ENCODE peak calls at places on chromosomes 12 and 14, in five cellular contexts. Y is fibroblast of pulmonary artery, Q is neural crest cell, R is type B pancreatic cell, M is kidney. K is an unnamed sample.

GRCh38 chr12:114918535-114919233 is 234.7 kb upstream of the TBX3 start:
- DNase-seq in Y (peak; percentile 35), R (no peak), Q (no peak), M (no peak), K (no peak)

GRCh38 chr12:112322882-112323547 is 59.2 kb downstream of the HECTD4 start:
- DNase-seq in Q (no peak), M (no peak), R (no peak), Y (no peak), K (no peak)

GRCh38 chr12:62722971-62723680 is 211.8 kb downstream of the PPM1H start:
- DNase-seq in R (no peak), M (no peak), Q (no peak), Y (no peak), K (no peak)

GRCh38 chr12:46388427-46388992 is 15.9 kb upstream of the SLC38A2 start:
- DNase-seq in R (no peak), M (no peak), Y (peak; percentile 57), Q (no peak), K (no peak)

GRCh38 chr14:99035712-99036593 is 236.0 kb downstream of the BCL11B start:
- DNase-seq in Y (peak; percentile 79), R (no peak), Q (no peak), M (peak; percentile 95), K (peak; percentile 40)

GRCh38 chr12:57909611-57910010 is 31.8 kb upstream of the ATP23 start:
- DNase-seq in Q (no peak), Y (no peak), M (no peak), R (no peak), K (no peak)

GRCh38 chr14:54730156-54730961 is 163.4 kb downstream of the SAMD4A start:
- DNase-seq in M (no peak), R (no peak), Y (peak; percentile 50), Q (no peak), K (no peak)

GRCh38 chr12:94596596-94596995 is 53.8 kb downstream of the TMCC3 start:
- DNase-seq in Y (no peak), R (no peak), M (no peak), Q (no peak), K (no peak)

GRCh38 chr14:89004195-89004594 is 179.7 kb downstream of the TTC8 start:
- DNase-seq in Y (peak; percentile 45), Q (no peak), R (no peak), M (no peak), K (no peak)

GRCh38 chr14:79513446-79513845 is 697.9 kb downstream of the DIO2 start:
- DNase-seq in Q (no peak), M (no peak), Y (no peak), R (no peak), K (no peak)

GRCh38 chr12:24039113-24039525 is 89.6 kb upstream of the SOX5 start:
- DNase-seq in M (no peak), Y (peak; percentile 95), Q (no peak), R (no peak), K (no peak)

GRCh38 chr12:105724651-105725050 is 394.2 kb downstream of the C12orf75 start:
- DNase-seq in Y (peak; percentile 17), R (no peak), Q (no peak), M (no peak), K (no peak)

GRCh38 chr14:100867631-100868315 is 35.7 kb downstream of the RTL1 start:
- DNase-seq in M (peak; percentile 61), Y (no peak), Q (no peak), R (no peak), K (no peak)

GRCh38 chr14:96089401-96089800 is 50.2 kb downstream of the C14orf132 start:
- DNase-seq in R (no peak), Y (no peak), M (no peak), Q (no peak), K (no peak)

GRCh38 chr12:67952787-67953186 is 36.5 kb upstream of the IFNG-AS1 start:
- DNase-seq in M (no peak), Y (no peak), R (no peak), Q (no peak), K (no peak)

GRCh38 chr12:117076410-117077372 is 22.5 kb downstream of the TESC start:
- DNase-seq in R (no peak), Q (no peak), Y (peak; percentile 4), M (peak; percentile 6), K (no peak)

GRCh38 chr12:10395390-10395998 is 5.7 kb upstream of the KLRK1 start:
- DNase-seq in M (no peak), Y (peak; percentile 76), R (no peak), Q (no peak), K (no peak)

GRCh38 chr12:92107094-92107493 is 38.6 kb downstream of the BTG1 start:
- DNase-seq in Y (no peak), R (no peak), Q (no peak), M (no peak), K (no peak)

GRCh38 chr12:65025070-65025469 is 96.0 kb downstream of the WIF1 start:
- DNase-seq in R (no peak), M (no peak), Y (no peak), Q (no peak), K (no peak)

GRCh38 chr14:89027097-89027740 is 202.8 kb downstream of the TTC8 start:
- DNase-seq in Q (peak; percentile 56), R (no peak), Y (peak; percentile 47), M (peak; percentile 74), K (peak; percentile 53)

GRCh38 chr12:8493084-8493483 is 20.2 kb upstream of the CLEC4D start:
- DNase-seq in M (no peak), Q (no peak), Y (no peak), R (no peak), K (no peak)

GRCh38 chr14:71764701-71765347 is 167.4 kb upstream of the RGS6 start:
- DNase-seq in M (no peak), Y (no peak), R (no peak), Q (no peak), K (no peak)

DNA sequence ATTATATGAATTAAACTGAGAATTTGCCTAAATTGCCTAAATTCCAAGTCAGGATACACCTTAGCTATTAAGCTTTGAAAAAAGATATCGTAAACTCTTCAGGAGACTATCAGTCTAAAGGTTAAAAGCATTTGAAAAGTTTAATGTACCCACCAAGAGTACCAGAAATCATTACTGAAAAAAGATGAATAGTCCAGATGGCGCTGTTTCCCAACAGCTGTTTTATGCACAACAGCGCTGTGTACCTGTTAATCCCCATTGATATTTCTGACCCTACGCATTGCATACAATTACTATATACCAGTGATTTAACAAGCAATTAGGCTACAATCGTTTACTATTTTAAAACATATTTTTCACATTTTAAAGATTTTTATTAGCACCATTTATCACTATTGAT is 185.0 kb downstream of the PLCZ1 start:
- DNase-seq in M (no peak), Y (no peak), Q (no peak), R (no peak), K (no peak)
- TF ChIP-seq CTCF in M (no peak), Y (no peak), Q (peak; percentile 24), R (no peak), K (no peak)

GRCh38 chr14:36605506-36605857 is 23.1 kb upstream of the NKX2-8 start:
- DNase-seq in R (no peak), Q (no peak), M (no peak), Y (peak; percentile 11), K (no peak)

GRCh38 chr14:36600431-36600830 is 18.0 kb upstream of the NKX2-8 start:
- DNase-seq in R (no peak), Q (no peak), M (no peak), Y (no peak), K (no peak)

GRCh38 chr14:36604757-36605505 is 22.5 kb upstream of the NKX2-8 start:
- DNase-seq in R (no peak), Y (peak; percentile 80), M (no peak), Q (peak; percentile 53), K (peak; percentile 54)
- TF ChIP-seq CTCF in R (peak; percentile 84), Y (peak; percentile 91), M (peak; percentile 76), Q (peak; percentile 86), K (peak; percentile 71)

DNA sequence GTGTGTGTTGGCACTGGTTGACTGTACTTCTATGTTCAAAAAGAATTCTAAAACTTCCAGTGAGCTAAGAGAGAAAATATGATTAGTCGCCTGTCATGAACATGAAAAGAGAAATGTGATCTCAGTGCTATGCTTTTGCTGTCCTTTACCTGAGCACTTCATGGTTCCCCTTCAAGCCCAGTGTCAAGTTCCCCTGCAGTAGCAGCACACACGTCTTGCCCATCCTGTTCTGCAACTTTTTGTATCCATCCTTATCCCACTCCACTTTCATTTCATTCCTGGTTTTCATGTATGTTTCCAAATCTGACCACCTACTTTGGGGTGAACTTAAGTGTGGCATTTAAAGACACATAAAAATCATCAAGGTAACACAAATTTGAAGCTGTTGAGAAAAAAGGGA is 848.0 kb upstream of the USP15 start:
- DNase-seq in M (no peak), Q (no peak), R (no peak), Y (no peak), K (no peak)
- TF ChIP-seq CTCF in M (no peak), Q (no peak), R (no peak), Y (no peak), K (no peak)

GRCh38 chr14:28001002-28001401 is 765.6 kb upstream of the FOXG1 start:
- DNase-seq in Y (no peak), M (no peak), R (no peak), Q (no peak), K (no peak)

DNA sequence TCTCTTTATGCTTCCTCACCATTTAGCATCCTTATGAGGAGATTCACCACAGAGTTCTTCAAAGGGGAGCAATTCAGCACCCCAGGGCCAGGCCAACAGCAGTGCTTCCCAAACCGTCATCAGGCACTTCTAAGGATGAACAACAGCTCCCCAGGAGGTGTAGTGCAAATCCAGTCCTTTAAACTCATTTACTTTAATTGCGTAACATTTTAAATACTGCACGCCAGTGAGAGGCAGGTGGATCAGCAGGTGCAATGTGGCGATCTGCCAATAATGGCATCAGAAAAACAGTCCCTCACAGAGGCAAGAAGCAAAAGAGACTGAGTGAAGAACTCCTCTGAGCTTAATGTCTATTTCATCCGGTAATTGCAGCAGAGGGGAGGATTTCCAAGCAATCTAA is 770.9 kb upstream of the FOXG1 start:
- DNase-seq in R (no peak), Y (no peak), Q (no peak), M (no peak), K (no peak)
- TF ChIP-seq CTCF in R (no peak), Y (no peak), Q (no peak), M (no peak), K (no peak)

GRCh38 chr14:77213657-77214016 is 32.0 kb downstream of the TMEM63C start:
- DNase-seq in R (no peak), M (no peak), Y (no peak), Q (no peak), K (no peak)

GRCh38 chr14:77214216-77214615 is 32.6 kb downstream of the TMEM63C start:
- DNase-seq in R (no peak), Y (no peak), M (peak; percentile 10), Q (no peak), K (no peak)

GRCh38 chr14:77208979-77209318 is 27.4 kb downstream of the TMEM63C start:
- DNase-seq in Y (no peak), Q (no peak), R (no peak), M (peak; percentile 14), K (no peak)

GRCh38 chr14:77212097-77212873 is 30.7 kb downstream of the TMEM63C start:
- DNase-seq in R (no peak), M (peak; percentile 17), Y (no peak), Q (no peak), K (no peak)

GRCh38 chr14:77212933-77213656 is 31.5 kb downstream of the TMEM63C start:
- DNase-seq in Y (peak; percentile 26), R (no peak), M (peak; percentile 66), Q (peak; percentile 49), K (peak; percentile 43)
- TF ChIP-seq CTCF in Y (peak; percentile 60), R (peak; percentile 76), M (peak; percentile 38), Q (peak; percentile 70), K (no peak)